ENCODE peak calls at places on chromosomes 6 and 20, in four cellular contexts. O, Z, X and U are unnamed samples.

GRCh38 chr20:62832212-62832922 is 15.5 kb downstream of the COL9A3 start:
- DNase-seq in O (no peak), X (no peak), Z (no peak), U (no peak)

GRCh38 chr20:2470432-2471193 is at the start of gene SNRPB:
- DNase-seq in X (peak), O (peak), Z (peak), U (peak)

GRCh38 chr6:90383212-90383611 is 86.6 kb upstream of the BACH2 start:
- DNase-seq in Z (no peak), O (no peak), X (no peak), U (no peak)

GRCh38 chr6:160167547-160168391 is 46.2 kb downstream of the SLC22A1 start:
- DNase-seq in X (no peak), Z (no peak), O (no peak), U (peak)

GRCh38 chr6:108653864-108654402 is 93.2 kb downstream of the FOXO3 start:
- DNase-seq in Z (peak), O (peak), X (no peak), U (no peak)

GRCh38 chr6:157330831-157331230 is 7.5 kb upstream of the TMEM242 start:
- DNase-seq in X (no peak), Z (no peak), O (no peak), U (no peak)

GRCh38 chr20:33945391-33946079 is 48.2 kb upstream of the RALY start:
- DNase-seq in O (no peak), Z (no peak), X (no peak), U (peak)

GRCh38 chr6:47162231-47162630 is 120.1 kb upstream of the ADGRF1 start:
- DNase-seq in O (no peak), X (no peak), Z (no peak), U (no peak)

GRCh38 chr6:10528170-10528981 is 7.2 kb downstream of the GCNT2 start:
- DNase-seq in X (peak), O (no peak), Z (no peak), U (no peak)

GRCh38 chr6:22236626-22237414 is 60.0 kb downstream of the PRL start:
- DNase-seq in Z (no peak), O (no peak), X (peak), U (peak)

GRCh38 chr6:41818271-41819054 is 31.0 kb downstream of the TOMM6 start:
- DNase-seq in Z (no peak), O (no peak), X (no peak), U (no peak)

GRCh38 chr6:49676671-49677281 is 36.6 kb downstream of the CRISP2 start:
- DNase-seq in Z (no peak), X (no peak), O (no peak), U (peak)

GRCh38 chr6:19852090-19852457 is 14.9 kb downstream of the ID4 start:
- DNase-seq in O (no peak), X (no peak), Z (no peak), U (no peak)

GRCh38 chr6:127110712-127111111 is 7.8 kb upstream of the RSPO3 start:
- DNase-seq in X (no peak), Z (no peak), O (no peak), U (no peak)

GRCh38 chr20:54062812-54063280 is 7.5 kb downstream of the BCAS1 start:
- DNase-seq in Z (no peak), X (peak), O (no peak), U (no peak)

GRCh38 chr6:80158478-80158989 is 52.1 kb downstream of the BCKDHB start:
- DNase-seq in Z (no peak), X (no peak), O (no peak), U (no peak)

GRCh38 chr20:59435496-59435895 is 135.1 kb downstream of the EDN3 start:
- DNase-seq in X (no peak), Z (no peak), O (no peak), U (no peak)

GRCh38 chr6:22043284-22043962 is 253.4 kb downstream of the PRL start:
- DNase-seq in Z (peak), X (no peak), O (peak), U (no peak)

GRCh38 chr20:57849868-57850215 is 140.0 kb upstream of the PMEPA1 start:
- DNase-seq in X (no peak), O (no peak), Z (no peak), U (no peak)

GRCh38 chr6:50030777-50031562 is 9.2 kb upstream of the DEFB110 start:
- DNase-seq in X (no peak), Z (no peak), O (no peak), U (no peak)

GRCh38 chr6:100701728-100702127 is 179.4 kb downstream of the ASCC3 start:
- DNase-seq in X (no peak), O (no peak), Z (no peak), U (no peak)

GRCh38 chr20:10761786-10762185 is 88.0 kb upstream of the JAG1 start:
- DNase-seq in X (no peak), Z (no peak), O (no peak), U (no peak)

GRCh38 chr6:124002377-124003081 is 198.9 kb downstream of the NKAIN2 start:
- DNase-seq in X (no peak), O (peak), Z (no peak), U (no peak)

GRCh38 chr20:8624616-8625015 is 444.3 kb upstream of the PLCB4 start:
- DNase-seq in O (no peak), Z (no peak), X (no peak), U (no peak)

GRCh38 chr20:62208805-62209755 is 11.0 kb downstream of the HRH3 start:
- DNase-seq in O (no peak), Z (no peak), X (peak), U (no peak)

GRCh38 chr20:54477556-54477955 is 2.2 kb downstream of the DOK5 start:
- DNase-seq in O (no peak), Z (no peak), X (no peak), U (no peak)

GRCh38 chr6:75621846-75622245 is 20.2 kb downstream of the SENP6 start:
- DNase-seq in Z (no peak), O (no peak), X (no peak), U (no peak)

GRCh38 chr20:52497731-52498130 is 306.2 kb upstream of the ZFP64 start:
- DNase-seq in Z (no peak), O (no peak), X (no peak), U (no peak)

GRCh38 chr6:18323935-18324707 is 59.8 kb upstream of the DEK start:
- DNase-seq in X (peak), Z (no peak), O (peak), U (peak)

GRCh38 chr20:33311989-33312388 is 29.0 kb downstream of the BPIFB1 start:
- DNase-seq in Z (no peak), X (no peak), O (no peak), U (no peak)

GRCh38 chr6:105317607-105318533 is 85.0 kb downstream of the PREP start:
- DNase-seq in O (no peak), X (no peak), Z (no peak), U (no peak)

GRCh38 chr6:166333172-166333995 is 9.0 kb downstream of the SFT2D1 start:
- DNase-seq in O (no peak), X (no peak), Z (no peak), U (no peak)

GRCh38 chr6:155152211-155153076 is 111.4 kb upstream of the CLDN20 start:
- DNase-seq in X (no peak), Z (no peak), O (no peak), U (no peak)

GRCh38 chr6:21610376-21610775 is 16.8 kb downstream of the SOX4 start:
- DNase-seq in O (no peak), X (no peak), Z (no peak), U (no peak)

GRCh38 chr6:56528412-56528841 is 114.3 kb downstream of the DST start:
- DNase-seq in Z (no peak), X (peak), O (no peak), U (no peak)

GRCh38 chr6:10276106-10276505 is 138.8 kb downstream of the TFAP2A start:
- DNase-seq in O (no peak), Z (no peak), X (no peak), U (peak)

GRCh38 chr6:151488226-151488625 is 5.6 kb upstream of the CCDC170 start:
- DNase-seq in Z (no peak), O (no peak), X (no peak), U (no peak)

GRCh38 chr20:33531047-33531877 is 41.4 kb downstream of the CBFA2T2 start:
- DNase-seq in X (no peak), O (no peak), Z (no peak), U (no peak)

GRCh38 chr20:1968958-1969357 is 24.9 kb downstream of the PDYN start:
- DNase-seq in O (no peak), Z (no peak), X (no peak), U (no peak)

GRCh38 chr20:19397676-19398075 is 185.2 kb downstream of the SLC24A3 start:
- DNase-seq in O (no peak), X (no peak), Z (no peak), U (no peak)

GRCh38 chr20:25540273-25540672 is 45.1 kb downstream of the NINL start:
- DNase-seq in Z (no peak), X (no peak), O (peak), U (no peak)
- TF ChIP-seq CTCF in Z (peak), X (no peak), O (peak), U (peak)

GRCh38 chr6:35471836-35472345 is 3.7 kb downstream of the RPL10A start:
- DNase-seq in X (no peak), Z (no peak), O (no peak), U (no peak)
- H3K4me3 ChIP-seq in X (no peak), Z (no peak), O (no peak), U (no peak)

DNA sequence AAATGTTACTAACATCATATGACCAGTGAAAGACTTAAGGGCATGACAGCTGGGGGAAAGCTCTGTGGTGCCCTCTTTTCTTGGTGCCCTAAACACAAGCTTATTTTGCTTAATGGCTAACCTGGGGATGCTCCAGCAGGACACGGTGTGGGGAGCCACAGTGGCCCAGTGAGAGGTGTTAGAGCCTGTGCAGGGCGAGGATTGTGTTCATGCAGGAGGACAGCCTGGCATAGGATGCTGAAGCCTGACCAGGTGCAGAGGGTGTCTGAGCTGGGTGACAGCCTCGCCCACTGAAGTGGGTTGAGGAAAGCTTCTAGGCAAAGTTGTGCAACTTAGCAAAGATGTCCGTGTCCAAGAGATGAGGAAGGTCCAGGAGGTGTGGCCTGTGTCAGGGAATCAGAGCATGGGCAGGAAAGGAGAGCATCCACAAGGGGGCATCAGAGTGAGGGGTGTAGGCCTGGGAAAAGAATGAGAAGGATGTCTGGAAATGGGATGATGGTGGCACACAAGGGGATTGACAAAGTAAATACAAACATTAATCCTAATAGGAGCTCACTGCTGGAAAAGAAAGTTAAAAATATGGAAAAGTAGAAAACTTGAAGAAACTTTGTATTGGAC is 33.9 kb downstream of the SLC17A4 start:
- DNase-seq in Z (peak), X (peak), O (peak), U (no peak)
- TF ChIP-seq CTCF in Z (peak), X (no peak), O (peak), U (peak)

GRCh38 chr20:5539656-5540055 is 210.5 kb upstream of the SHLD1 start:
- DNase-seq in X (no peak), O (no peak), Z (no peak), U (no peak)
- H3K4me3 ChIP-seq in X (no peak), O (no peak), Z (no peak), U (no peak)

GRCh38 chr20:44118185-44119034 is 68.6 kb downstream of the JPH2 start:
- DNase-seq in O (no peak), X (no peak), Z (no peak), U (no peak)
- TF ChIP-seq CTCF in O (no peak), X (no peak), Z (no peak), U (no peak)